ENCODE peak calls at places on chromosome 6, in six cellular contexts. M is ecto neural progenitor cell, H is NCI-H82, S is HCEC 1CT, U is OCI-LY7, C is fibroblast of the aortic adventitia. O is an unnamed sample.

GRCh38 chr6:224350-224749 is 67.9 kb upstream of the DUSP22 start:
- DNase-seq in U (no peak), C (no peak), S (no peak), H (no peak), M (no peak), O (no peak)

GRCh38 chr6:106750146-106750900 is 120.9 kb downstream of the QRSL1 start:
- DNase-seq in H (no peak), M (no peak), C (no peak), U (no peak), S (no peak), O (no peak)

GRCh38 chr6:47073125-47074110 is 31.3 kb upstream of the ADGRF1 start:
- DNase-seq in S (no peak), C (no peak), U (peak), H (peak), M (no peak), O (no peak)

GRCh38 chr6:33963351-33963750 is 159.5 kb upstream of the MLN start:
- DNase-seq in H (no peak), M (no peak), S (no peak), U (no peak), C (no peak), O (no peak)

GRCh38 chr6:157596461-157596860 is 215.5 kb downstream of the ZDHHC14 start:
- DNase-seq in U (no peak), H (no peak), M (no peak), C (no peak), S (no peak), O (no peak)

GRCh38 chr6:96611342-96611964 is 48.5 kb downstream of the FHL5 start:
- DNase-seq in C (no peak), U (peak), H (peak), S (no peak), M (no peak), O (no peak)

GRCh38 chr6:25968769-25969168 is 6.2 kb downstream of the TRIM38 start:
- DNase-seq in U (no peak), H (no peak), M (peak), C (peak), S (no peak), O (peak)

GRCh38 chr6:134060491-134061106 is 8.2 kb upstream of the SLC2A12 start:
- DNase-seq in U (no peak), S (peak), H (no peak), C (peak), M (no peak), O (peak)

GRCh38 chr6:52133326-52133725 is 45.9 kb upstream of the PKHD1 start:
- DNase-seq in M (no peak), U (no peak), S (no peak), H (no peak), C (no peak), O (no peak)